ENCODE peak calls at places on chromosomes 1 and 21, in nine cellular contexts. One of them, this sample, is unnamed.
A peak's percentile ranks its signal among the peaks of the same experiment; 100 is the strongest.

GRCh38 chr1:18351735-18352134 is 129.0 kb upstream of the KLHDC7A start:
- DNase-seq in Peyer's patch: no peak
- DNase-seq in right lobe of liver: no peak
- DNase-seq in H9: peak; percentile 48
- DNase-seq in tibial nerve: no peak
- DNase-seq in glutamatergic neuron: no peak
- DNase-seq in AG10803: no peak
- DNase-seq in CD8-positive, alpha-beta T cell: no peak
- DNase-seq in upper lobe of right lung: no peak
- DNase-seq in this sample: no peak

GRCh38 chr1:29368936-29369932 is 132.9 kb downstream of the PTPRU start:
- DNase-seq in CD8-positive, alpha-beta T cell: no peak
- DNase-seq in AG10803: no peak
- DNase-seq in H9: peak; percentile 14
- DNase-seq in Peyer's patch: no peak
- DNase-seq in right lobe of liver: peak; percentile 24
- DNase-seq in upper lobe of right lung: no peak
- DNase-seq in glutamatergic neuron: no peak
- DNase-seq in tibial nerve: no peak
- DNase-seq in this sample: no peak

GRCh38 chr1:17013598-17014320 is 2.0 kb upstream of the ATP13A2 start:
- DNase-seq in tibial nerve: peak; percentile 43
- DNase-seq in Peyer's patch: peak; percentile 40
- DNase-seq in AG10803: no peak
- DNase-seq in right lobe of liver: no peak
- DNase-seq in glutamatergic neuron: no peak
- DNase-seq in H9: no peak
- DNase-seq in CD8-positive, alpha-beta T cell: no peak
- DNase-seq in upper lobe of right lung: peak; percentile 73
- DNase-seq in this sample: no peak

GRCh38 chr1:180908084-180908765 is 4.5 kb upstream of the KIAA1614 start:
- DNase-seq in tibial nerve: no peak
- DNase-seq in CD8-positive, alpha-beta T cell: no peak
- DNase-seq in Peyer's patch: no peak
- DNase-seq in H9: peak; percentile 22
- DNase-seq in glutamatergic neuron: no peak
- DNase-seq in AG10803: no peak
- DNase-seq in upper lobe of right lung: no peak
- DNase-seq in right lobe of liver: no peak
- DNase-seq in this sample: no peak

GRCh38 chr1:27574001-27574781 is 29.8 kb downstream of the AHDC1 start:
- DNase-seq in H9: no peak
- DNase-seq in glutamatergic neuron: no peak
- DNase-seq in Peyer's patch: no peak
- DNase-seq in upper lobe of right lung: no peak
- DNase-seq in CD8-positive, alpha-beta T cell: no peak
- DNase-seq in AG10803: no peak
- DNase-seq in right lobe of liver: no peak
- DNase-seq in tibial nerve: no peak
- DNase-seq in this sample: no peak

GRCh38 chr1:154809436-154810413 is 60.4 kb downstream of the KCNN3 start:
- DNase-seq in AG10803: peak; percentile 32
- DNase-seq in right lobe of liver: no peak
- DNase-seq in Peyer's patch: no peak
- DNase-seq in H9: no peak
- DNase-seq in glutamatergic neuron: no peak
- DNase-seq in upper lobe of right lung: no peak
- DNase-seq in CD8-positive, alpha-beta T cell: no peak
- DNase-seq in tibial nerve: no peak
- DNase-seq in this sample: no peak

GRCh38 chr1:177311111-177311510 is 140.4 kb downstream of the BRINP2 start:
- DNase-seq in CD8-positive, alpha-beta T cell: no peak
- DNase-seq in glutamatergic neuron: no peak
- DNase-seq in AG10803: no peak
- DNase-seq in H9: no peak
- DNase-seq in right lobe of liver: no peak
- DNase-seq in upper lobe of right lung: no peak
- DNase-seq in tibial nerve: no peak
- DNase-seq in Peyer's patch: no peak
- DNase-seq in this sample: no peak

GRCh38 chr1:203311368-203312301 is 6.3 kb downstream of the BTG2 start:
- DNase-seq in CD8-positive, alpha-beta T cell: no peak
- DNase-seq in AG10803: no peak
- DNase-seq in upper lobe of right lung: no peak
- DNase-seq in H9: no peak
- DNase-seq in tibial nerve: no peak
- DNase-seq in right lobe of liver: no peak
- DNase-seq in Peyer's patch: no peak
- DNase-seq in glutamatergic neuron: no peak
- DNase-seq in this sample: no peak

GRCh38 chr1:164780111-164780510 is 221.1 kb downstream of the PBX1 start:
- DNase-seq in AG10803: peak; percentile 79
- DNase-seq in right lobe of liver: no peak
- DNase-seq in CD8-positive, alpha-beta T cell: no peak
- DNase-seq in H9: no peak
- DNase-seq in glutamatergic neuron: no peak
- DNase-seq in tibial nerve: no peak
- DNase-seq in upper lobe of right lung: no peak
- DNase-seq in Peyer's patch: no peak
- DNase-seq in this sample: no peak

GRCh38 chr1:182111496-182111895 is 50.0 kb upstream of the ZNF648 start:
- DNase-seq in AG10803: no peak
- DNase-seq in Peyer's patch: no peak
- DNase-seq in CD8-positive, alpha-beta T cell: no peak
- DNase-seq in upper lobe of right lung: no peak
- DNase-seq in right lobe of liver: no peak
- DNase-seq in H9: no peak
- DNase-seq in glutamatergic neuron: no peak
- DNase-seq in tibial nerve: no peak
- DNase-seq in this sample: no peak

DNA sequence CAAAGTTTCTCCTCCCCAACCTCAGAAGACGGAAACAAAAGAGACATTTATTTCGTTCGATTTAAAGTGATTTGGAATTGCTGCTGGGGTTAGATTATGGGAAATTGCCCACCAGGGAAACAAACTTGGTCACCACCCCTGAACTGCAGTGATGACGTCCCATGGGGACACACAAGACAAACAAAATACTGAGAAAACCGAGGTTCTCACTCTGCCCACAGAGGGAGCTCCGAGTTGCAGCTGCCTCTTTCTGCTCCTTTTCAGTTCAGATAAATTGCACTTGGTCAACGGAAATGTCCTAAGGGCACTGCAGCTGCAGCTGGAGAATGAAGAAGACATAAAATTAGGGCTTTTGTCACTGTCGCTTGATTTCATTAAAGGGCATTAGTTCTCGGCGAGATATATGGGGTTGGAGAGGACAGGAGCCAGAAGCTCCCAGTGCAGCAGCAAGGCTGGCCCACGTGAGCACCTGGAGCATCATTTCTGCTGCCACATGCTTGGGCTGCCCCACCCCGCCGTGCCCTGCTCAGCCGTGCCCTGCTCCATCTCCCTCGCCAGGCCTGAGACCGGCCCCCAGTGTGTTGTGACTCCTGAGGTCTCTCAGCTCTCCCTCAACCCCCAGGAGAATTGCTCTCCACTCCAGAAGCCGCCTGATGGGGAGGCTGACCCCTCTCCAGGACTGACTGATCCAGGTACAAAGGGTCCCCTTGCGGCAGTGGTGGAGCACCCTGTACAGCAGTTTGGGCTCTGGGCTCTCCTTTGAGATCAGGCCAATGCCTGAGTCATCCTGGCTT is 231.7 kb upstream of the AJAP1 start:
- DNase-seq in Peyer's patch: no peak
- DNase-seq in H9: peak; percentile 65
- DNase-seq in tibial nerve: no peak
- DNase-seq in CD8-positive, alpha-beta T cell: no peak
- DNase-seq in right lobe of liver: no peak
- DNase-seq in glutamatergic neuron: no peak
- DNase-seq in upper lobe of right lung: no peak
- DNase-seq in AG10803: no peak
- DNase-seq in this sample: no peak
- TF ChIP-seq CTCF in Peyer's patch: no peak
- TF ChIP-seq CTCF in H9: peak; percentile 60
- TF ChIP-seq CTCF in tibial nerve: no peak
- TF ChIP-seq CTCF in CD8-positive, alpha-beta T cell: no peak
- TF ChIP-seq CTCF in right lobe of liver: no peak
- TF ChIP-seq CTCF in glutamatergic neuron: no peak
- TF ChIP-seq CTCF in upper lobe of right lung: no peak
- TF ChIP-seq CTCF in AG10803: no peak
- TF ChIP-seq CTCF in this sample: no peak

GRCh38 chr1:189434461-189434860 is 1043.2 kb downstream of the BRINP3 start:
- DNase-seq in upper lobe of right lung: no peak
- DNase-seq in tibial nerve: no peak
- DNase-seq in right lobe of liver: no peak
- DNase-seq in CD8-positive, alpha-beta T cell: no peak
- DNase-seq in glutamatergic neuron: no peak
- DNase-seq in H9: no peak
- DNase-seq in AG10803: no peak
- DNase-seq in Peyer's patch: no peak
- DNase-seq in this sample: no peak

GRCh38 chr1:189424746-189425331 is 1052.8 kb downstream of the BRINP3 start:
- DNase-seq in Peyer's patch: no peak
- DNase-seq in AG10803: no peak
- DNase-seq in tibial nerve: no peak
- DNase-seq in right lobe of liver: no peak
- DNase-seq in glutamatergic neuron: no peak
- DNase-seq in upper lobe of right lung: no peak
- DNase-seq in CD8-positive, alpha-beta T cell: no peak
- DNase-seq in H9: no peak
- DNase-seq in this sample: no peak

GRCh38 chr1:189432761-189433160 is 1044.9 kb downstream of the BRINP3 start:
- DNase-seq in tibial nerve: no peak
- DNase-seq in right lobe of liver: no peak
- DNase-seq in CD8-positive, alpha-beta T cell: no peak
- DNase-seq in glutamatergic neuron: no peak
- DNase-seq in AG10803: no peak
- DNase-seq in Peyer's patch: no peak
- DNase-seq in upper lobe of right lung: no peak
- DNase-seq in H9: no peak
- DNase-seq in this sample: no peak

GRCh38 chr1:189431437-189431836 is 1046.2 kb downstream of the BRINP3 start:
- DNase-seq in Peyer's patch: no peak
- DNase-seq in tibial nerve: no peak
- DNase-seq in CD8-positive, alpha-beta T cell: no peak
- DNase-seq in upper lobe of right lung: no peak
- DNase-seq in right lobe of liver: no peak
- DNase-seq in H9: no peak
- DNase-seq in AG10803: no peak
- DNase-seq in glutamatergic neuron: no peak
- DNase-seq in this sample: no peak

DNA sequence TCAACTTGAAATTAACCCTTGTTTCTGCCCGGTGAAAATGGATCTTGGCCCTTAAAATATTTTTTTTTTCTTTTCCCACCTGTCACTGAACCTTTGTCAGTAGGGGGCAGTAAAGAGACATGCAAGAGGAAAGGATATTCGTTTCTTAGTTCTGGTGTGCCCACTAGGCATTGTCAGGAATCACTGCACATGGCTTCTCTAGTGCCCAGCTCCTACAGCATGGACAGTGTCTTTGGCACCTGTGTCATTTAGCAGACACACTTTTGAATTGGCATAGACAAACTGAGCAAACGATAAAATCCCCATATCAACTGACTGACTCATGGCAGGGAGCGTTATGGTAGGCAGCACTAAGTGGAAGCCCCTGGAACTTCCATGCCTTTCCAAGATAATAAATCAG is 1048.1 kb downstream of the BRINP3 start:
- DNase-seq in glutamatergic neuron: no peak
- DNase-seq in right lobe of liver: no peak
- DNase-seq in H9: peak; percentile 38
- DNase-seq in upper lobe of right lung: no peak
- DNase-seq in CD8-positive, alpha-beta T cell: no peak
- DNase-seq in tibial nerve: no peak
- DNase-seq in AG10803: no peak
- DNase-seq in Peyer's patch: no peak
- DNase-seq in this sample: no peak
- TF ChIP-seq CTCF in glutamatergic neuron: peak; percentile 83
- TF ChIP-seq CTCF in right lobe of liver: peak; percentile 48
- TF ChIP-seq CTCF in H9: peak; percentile 80
- TF ChIP-seq CTCF in upper lobe of right lung: peak; percentile 36
- TF ChIP-seq CTCF in CD8-positive, alpha-beta T cell: no peak
- TF ChIP-seq CTCF in tibial nerve: no peak
- TF ChIP-seq CTCF in AG10803: no peak
- TF ChIP-seq CTCF in Peyer's patch: peak; percentile 15
- TF ChIP-seq CTCF in this sample: no peak

DNA sequence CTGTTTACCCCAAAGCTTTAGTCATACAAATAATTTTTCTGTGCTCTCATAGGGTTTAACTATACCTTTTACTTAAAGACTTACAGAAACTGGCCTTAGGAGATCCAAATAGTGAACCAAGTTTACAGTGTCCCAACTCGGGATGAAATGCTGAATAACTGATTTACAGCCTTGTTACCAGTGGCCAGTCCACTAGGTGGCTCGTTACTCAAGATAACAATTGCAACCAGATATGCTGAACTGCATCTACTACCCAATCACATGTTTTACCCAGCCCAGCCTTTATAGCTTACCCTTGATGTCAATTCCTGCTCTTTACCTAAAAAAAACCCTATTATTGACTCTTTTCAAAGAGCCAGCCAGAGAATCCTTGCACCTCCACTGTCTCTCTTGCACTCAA is 1148.8 kb upstream of the ADGRL4 start:
- DNase-seq in H9: peak; percentile 43
- DNase-seq in tibial nerve: no peak
- DNase-seq in right lobe of liver: no peak
- DNase-seq in upper lobe of right lung: no peak
- DNase-seq in Peyer's patch: no peak
- DNase-seq in CD8-positive, alpha-beta T cell: no peak
- DNase-seq in glutamatergic neuron: no peak
- DNase-seq in AG10803: no peak
- DNase-seq in this sample: no peak
- TF ChIP-seq CTCF in H9: peak; percentile 67
- TF ChIP-seq CTCF in tibial nerve: no peak
- TF ChIP-seq CTCF in right lobe of liver: peak; percentile 9
- TF ChIP-seq CTCF in upper lobe of right lung: no peak
- TF ChIP-seq CTCF in Peyer's patch: no peak
- TF ChIP-seq CTCF in CD8-positive, alpha-beta T cell: no peak
- TF ChIP-seq CTCF in glutamatergic neuron: peak; percentile 16
- TF ChIP-seq CTCF in AG10803: peak; percentile 4
- TF ChIP-seq CTCF in this sample: no peak

DNA sequence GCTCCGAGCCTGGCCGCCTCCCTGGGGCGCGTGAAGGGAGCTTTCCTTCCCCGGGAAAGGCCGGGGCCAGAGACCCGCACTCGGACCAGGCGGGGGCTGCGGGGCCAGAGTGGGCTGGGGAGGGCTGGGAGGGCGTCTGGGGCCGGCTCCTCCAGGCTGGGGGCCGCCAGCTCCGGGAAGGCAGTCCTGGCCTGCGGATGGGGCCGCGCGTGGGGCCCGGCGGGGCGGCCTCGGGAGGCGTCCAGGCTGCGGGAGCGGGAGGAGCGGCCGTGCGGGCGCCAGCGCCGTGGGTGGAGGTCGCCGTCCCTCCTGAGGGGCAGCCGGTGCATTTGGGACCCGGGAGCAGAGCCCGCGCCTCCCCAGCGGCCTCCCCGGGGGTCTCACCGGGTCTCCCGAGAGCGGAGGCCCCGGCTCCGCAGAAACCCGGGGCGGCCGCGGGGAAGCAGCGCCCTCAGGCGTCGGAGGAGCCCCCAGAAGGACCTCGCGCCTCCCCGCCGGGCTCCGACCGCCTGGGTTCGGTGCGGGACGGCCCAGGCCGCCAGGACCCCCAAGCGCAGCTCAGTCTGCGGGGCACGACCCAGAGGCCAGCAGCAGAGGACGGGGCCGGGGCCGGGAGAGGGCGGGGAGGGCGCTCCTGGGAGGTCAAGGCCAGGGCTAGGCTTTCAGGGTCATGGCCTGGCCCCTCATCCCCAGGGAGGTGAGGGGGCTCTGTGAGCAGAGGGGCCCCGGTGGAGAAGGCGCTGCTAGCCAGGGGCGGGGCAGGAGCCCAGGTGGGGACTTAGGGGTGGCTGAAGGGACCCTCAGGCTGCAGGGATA is 7.3 kb upstream of the SLX9 start:
- DNase-seq in CD8-positive, alpha-beta T cell: peak; percentile 74
- DNase-seq in Peyer's patch: peak; percentile 68
- DNase-seq in right lobe of liver: no peak
- DNase-seq in upper lobe of right lung: peak; percentile 81
- DNase-seq in AG10803: peak; percentile 46
- DNase-seq in tibial nerve: no peak
- DNase-seq in glutamatergic neuron: no peak
- DNase-seq in H9: no peak
- DNase-seq in this sample: peak; percentile 71
- TF ChIP-seq CTCF in CD8-positive, alpha-beta T cell: peak; percentile 87
- TF ChIP-seq CTCF in Peyer's patch: peak; percentile 68
- TF ChIP-seq CTCF in right lobe of liver: peak; percentile 71
- TF ChIP-seq CTCF in upper lobe of right lung: peak; percentile 53
- TF ChIP-seq CTCF in AG10803: peak; percentile 39
- TF ChIP-seq CTCF in tibial nerve: peak; percentile 54
- TF ChIP-seq CTCF in glutamatergic neuron: no peak
- TF ChIP-seq CTCF in H9: peak; percentile 46
- TF ChIP-seq CTCF in this sample: peak; percentile 72